ENCODE peak calls at places on chromosomes 16 and 17, in seven cellular contexts. Y is mesendoderm, E is dorsolateral prefrontal cortex, I is transverse colon, V is psoas muscle, N is prostate gland, F is Caco-2. R is an unnamed sample. For H3K27me3, the result is how much of the 10 kb centered on the place peaks cover.

GRCh38 chr16:15948532-15949209 is 745 bp upstream of the ABCC1 start:
- DNase-seq in Y (no peak), E (no peak), I (peak), V (no peak), N (no peak), F (no peak), R (no peak)

GRCh38 chr17:69728816-69729215 is 314.3 kb downstream of the MAP2K6 start:
- DNase-seq in Y (no peak), E (no peak), I (no peak), V (no peak), N (no peak), F (no peak), R (no peak)

GRCh38 chr17:11557727-11558452 is 40.4 kb upstream of the DNAH9 start:
- DNase-seq in Y (no peak), E (no peak), I (no peak), V (no peak), N (no peak), F (no peak), R (no peak)

GRCh38 chr17:1060991-1061390 is 64.1 kb downstream of the TIMM22 start:
- DNase-seq in Y (no peak), E (no peak), I (peak), V (peak), N (no peak), F (no peak), R (no peak)

GRCh38 chr17:77327566-77328463 is 187.0 kb downstream of the SEC14L1 start:
- DNase-seq in Y (no peak), E (no peak), I (peak), V (no peak), N (no peak), F (no peak), R (peak)

GRCh38 chr17:65145743-65146142 is 8.6 kb downstream of the RGS9 start:
- DNase-seq in Y (no peak), E (no peak), I (no peak), V (no peak), N (no peak), F (no peak), R (no peak)

GRCh38 chr17:65509032-65509431 is 52.4 kb downstream of the AXIN2 start:
- DNase-seq in Y (no peak), E (no peak), I (no peak), V (no peak), N (no peak), F (no peak), R (no peak)

GRCh38 chr17:74635418-74635817 is 11.9 kb upstream of the CD300E start:
- DNase-seq in Y (peak), E (no peak), I (no peak), V (no peak), N (no peak), F (no peak), R (no peak)

GRCh38 chr17:6241996-6242395 is 171.8 kb downstream of the WSCD1 start:
- DNase-seq in Y (no peak), E (no peak), I (no peak), V (no peak), N (no peak), F (no peak), R (no peak)

GRCh38 chr17:76202516-76202915 is 37.8 kb downstream of the RNF157 start:
- DNase-seq in Y (no peak), E (no peak), I (no peak), V (no peak), N (no peak), F (no peak), R (no peak)

GRCh38 chr17:67542219-67543114 is 165.4 kb downstream of the PITPNC1 start:
- DNase-seq in Y (no peak), E (no peak), I (no peak), V (no peak), N (no peak), F (no peak), R (no peak)

GRCh38 chr17:4444782-4445473 is 11.2 kb downstream of the SPNS3 start:
- DNase-seq in Y (no peak), E (no peak), I (peak), V (peak), N (peak), F (no peak), R (no peak)

GRCh38 chr17:34156401-34156740 is 98.7 kb upstream of the CCL2 start:
- DNase-seq in Y (no peak), E (no peak), I (no peak), V (no peak), N (no peak), F (no peak), R (no peak)

GRCh38 chr17:34153988-34154387 is 101.1 kb upstream of the CCL2 start:
- DNase-seq in Y (no peak), E (no peak), I (no peak), V (no peak), N (no peak), F (no peak), R (no peak)

GRCh38 chr17:34154916-34155730 is 100.0 kb upstream of the CCL2 start:
- DNase-seq in Y (peak), E (peak), I (no peak), V (no peak), N (no peak), F (no peak), R (no peak)

GRCh38 chr17:34155947-34156346 is 99.1 kb upstream of the CCL2 start:
- DNase-seq in Y (no peak), E (no peak), I (no peak), V (no peak), N (no peak), F (no peak), R (no peak)

DNA sequence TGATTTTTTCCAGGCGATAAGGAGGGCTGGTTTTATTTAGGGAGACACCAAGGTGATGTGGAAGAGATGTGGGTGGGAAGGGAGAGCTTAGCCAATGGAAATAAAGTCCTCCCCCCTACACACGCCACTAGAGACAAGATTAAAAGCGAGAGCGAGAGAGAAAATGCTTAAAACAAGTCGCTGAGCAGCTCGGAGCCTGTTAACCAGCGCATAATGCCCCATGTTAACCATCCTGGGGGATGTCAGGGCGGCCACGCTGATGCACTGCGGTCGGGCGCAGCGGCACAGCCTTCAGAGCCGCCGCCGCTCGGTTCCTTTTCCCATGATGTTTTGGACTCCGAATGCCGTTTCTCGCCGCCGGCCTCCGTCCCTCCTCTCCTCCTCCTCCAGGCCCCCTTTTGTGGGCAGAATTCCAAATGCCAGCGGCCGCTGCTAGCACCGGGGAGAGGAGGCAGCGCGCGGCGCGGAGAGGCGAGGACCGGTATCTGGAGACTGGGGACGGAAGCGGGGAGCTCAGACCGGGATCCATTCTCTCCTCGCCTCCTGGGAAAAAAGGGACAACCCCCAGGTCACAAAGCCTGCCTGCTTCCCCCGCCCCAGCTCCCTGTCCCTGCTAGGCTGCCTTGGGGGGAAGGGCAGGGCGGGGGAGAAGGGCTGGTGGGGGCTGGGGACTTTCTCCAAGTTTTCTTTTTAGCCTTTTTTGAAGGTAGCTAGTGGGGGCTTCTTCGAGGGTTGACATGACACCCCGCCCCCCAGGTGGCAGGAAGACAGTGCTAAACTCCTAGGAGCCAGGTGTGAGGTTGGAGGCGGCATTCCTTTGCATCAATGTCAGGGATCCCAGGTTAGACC is 98.1 kb upstream of the CCL2 start:
- DNase-seq in Y (no peak), E (peak), I (no peak), V (no peak), N (no peak), F (no peak), R (no peak)
- H3K27me3 ChIP-seq in Y (under half), E (under half), I (half or more), V (half or more), N (under half), F (under half), R (under half)

DNA sequence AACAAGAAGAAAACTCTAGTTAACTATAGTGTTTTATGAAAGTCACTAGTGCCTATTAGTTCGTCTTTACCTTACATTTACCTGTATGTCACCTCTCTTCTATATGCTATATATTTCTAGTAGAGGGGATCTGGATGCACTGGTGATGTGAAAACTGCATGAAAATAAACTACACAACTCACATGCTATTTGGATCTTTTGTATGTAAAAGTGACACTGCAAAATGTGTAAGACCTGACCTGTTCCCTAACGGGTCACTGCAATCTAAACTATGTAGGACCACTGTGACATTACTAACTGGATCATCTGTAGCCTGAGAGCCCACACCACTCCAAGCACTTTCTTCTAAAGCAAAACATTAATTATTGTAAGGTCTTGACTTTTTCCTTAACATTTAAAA is 1.7 kb downstream of the BLMH start:
- DNase-seq in Y (no peak), E (no peak), I (no peak), V (no peak), N (no peak), F (no peak), R (no peak)
- H3K4me3 ChIP-seq in Y (no peak), E (no peak), I (no peak), V (peak), N (no peak), F (no peak), R (peak)

GRCh38 chr16:73048292-73049050 is 543 bp upstream of the ZFHX3 start:
- DNase-seq in Y (peak), E (no peak), I (peak), V (peak), N (peak), F (peak), R (no peak)
- H3K27me3 ChIP-seq in Y (under half), E (under half), I (under half), V (under half), N (under half), F (under half), R (under half)

GRCh38 chr16:67429053-67429798 is 1.7 kb upstream of the HSD11B2 start:
- DNase-seq in Y (no peak), E (no peak), I (peak), V (no peak), N (no peak), F (no peak), R (no peak)

GRCh38 chr16:67431077-67431804 is at the start of gene HSD11B2:
- DNase-seq in Y (peak), E (no peak), I (no peak), V (peak), N (peak), F (peak), R (peak)

GRCh38 chr16:67429799-67430503 is 970 bp upstream of the HSD11B2 start:
- DNase-seq in Y (no peak), E (no peak), I (no peak), V (no peak), N (no peak), F (no peak), R (no peak)

GRCh38 chr16:67431805-67432476 is 1.0 kb downstream of the HSD11B2 start:
- DNase-seq in Y (peak), E (no peak), I (no peak), V (no peak), N (no peak), F (no peak), R (peak)

DNA sequence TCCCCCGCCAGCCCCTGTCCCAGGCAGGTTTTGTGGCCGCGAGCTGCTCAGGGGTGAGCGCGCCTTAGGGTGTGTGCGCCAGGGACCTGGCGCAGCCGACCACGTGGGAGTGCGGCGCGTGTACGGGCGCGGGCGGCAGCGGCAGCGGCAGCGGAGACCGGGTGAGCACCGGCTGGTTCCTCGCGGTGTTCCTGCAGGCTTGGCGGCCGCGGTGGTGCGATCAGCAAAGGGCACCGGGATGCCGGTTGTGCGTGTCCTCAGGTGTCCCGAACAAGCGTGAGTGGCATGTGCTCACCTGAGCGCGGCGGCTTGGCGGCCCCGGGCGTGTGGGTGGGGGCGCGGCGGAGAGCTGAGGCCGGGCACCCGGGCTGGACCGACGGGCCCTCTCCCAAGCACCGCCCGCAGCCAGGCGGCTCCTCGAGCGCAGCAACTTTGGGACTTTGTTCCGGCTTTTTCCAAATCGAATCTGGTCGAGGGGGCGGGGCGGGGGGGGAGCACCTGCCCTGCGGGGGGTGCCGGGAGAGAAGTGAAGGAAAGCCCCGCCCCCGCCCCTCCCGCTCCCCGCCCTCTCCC is 331 bp upstream of the HSD11B2 start:
- DNase-seq in Y (no peak), E (no peak), I (peak), V (no peak), N (peak), F (peak), R (peak)
- H3K4me3 ChIP-seq in Y (peak), E (peak), I (peak), V (peak), N (peak), F (peak), R (peak)

R was measured in HAP-1.